ENCODE peak calls at places on chromosomes 16 and 17, in seven cellular contexts. One of them, this sample, is unnamed.

GRCh38 chr16:74868501-74868900 is 93.9 kb upstream of the FA2H start:
- DNase-seq in colonic mucosa: no peak
- DNase-seq in esophagus muscularis mucosa: no peak
- DNase-seq in keratinocyte: no peak
- DNase-seq in Caco-2: peak
- DNase-seq in neural crest cell: no peak
- DNase-seq in lung: no peak
- DNase-seq in this sample: no peak

GRCh38 chr17:64687959-64688358 is 25.9 kb upstream of the SMURF2 start:
- DNase-seq in lung: no peak
- DNase-seq in colonic mucosa: no peak
- DNase-seq in neural crest cell: no peak
- DNase-seq in keratinocyte: no peak
- DNase-seq in esophagus muscularis mucosa: no peak
- DNase-seq in Caco-2: no peak
- DNase-seq in this sample: no peak

GRCh38 chr17:63247706-63248105 is 198.4 kb downstream of the CYB561 start:
- DNase-seq in colonic mucosa: no peak
- DNase-seq in esophagus muscularis mucosa: no peak
- DNase-seq in keratinocyte: no peak
- DNase-seq in lung: no peak
- DNase-seq in Caco-2: no peak
- DNase-seq in neural crest cell: no peak
- DNase-seq in this sample: no peak

GRCh38 chr17:43383826-43384475 is 14.8 kb upstream of the ARL4D start:
- DNase-seq in neural crest cell: no peak
- DNase-seq in esophagus muscularis mucosa: no peak
- DNase-seq in Caco-2: no peak
- DNase-seq in lung: no peak
- DNase-seq in keratinocyte: no peak
- DNase-seq in colonic mucosa: no peak
- DNase-seq in this sample: no peak

GRCh38 chr17:50947844-50948514 is 81.8 kb upstream of the TOB1 start:
- DNase-seq in keratinocyte: no peak
- DNase-seq in colonic mucosa: peak
- DNase-seq in esophagus muscularis mucosa: no peak
- DNase-seq in neural crest cell: no peak
- DNase-seq in lung: peak
- DNase-seq in Caco-2: no peak
- DNase-seq in this sample: no peak

GRCh38 chr17:36183001-36183810 is 6.8 kb upstream of the TBC1D3B start:
- DNase-seq in Caco-2: peak
- DNase-seq in neural crest cell: peak
- DNase-seq in colonic mucosa: peak
- DNase-seq in lung: no peak
- DNase-seq in keratinocyte: no peak
- DNase-seq in esophagus muscularis mucosa: no peak
- DNase-seq in this sample: peak

GRCh38 chr17:50763716-50764450 is 3.4 kb downstream of the ANKRD40CL start:
- DNase-seq in colonic mucosa: peak
- DNase-seq in Caco-2: peak
- DNase-seq in keratinocyte: no peak
- DNase-seq in neural crest cell: no peak
- DNase-seq in lung: no peak
- DNase-seq in esophagus muscularis mucosa: peak
- DNase-seq in this sample: no peak

GRCh38 chr17:29042679-29043538 is at the start of gene PIPOX:
- DNase-seq in colonic mucosa: no peak
- DNase-seq in esophagus muscularis mucosa: no peak
- DNase-seq in lung: peak
- DNase-seq in neural crest cell: no peak
- DNase-seq in keratinocyte: no peak
- DNase-seq in Caco-2: no peak
- DNase-seq in this sample: peak

GRCh38 chr16:31130336-31130812 is 5.2 kb downstream of the PRSS8 start:
- DNase-seq in esophagus muscularis mucosa: no peak
- DNase-seq in lung: no peak
- DNase-seq in neural crest cell: no peak
- DNase-seq in Caco-2: no peak
- DNase-seq in colonic mucosa: no peak
- DNase-seq in keratinocyte: no peak
- DNase-seq in this sample: no peak

GRCh38 chr16:88195021-88195581 is 187.7 kb upstream of the ZNF469 start:
- DNase-seq in esophagus muscularis mucosa: peak
- DNase-seq in Caco-2: no peak
- DNase-seq in colonic mucosa: no peak
- DNase-seq in lung: no peak
- DNase-seq in neural crest cell: no peak
- DNase-seq in keratinocyte: no peak
- DNase-seq in this sample: no peak

GRCh38 chr16:28990375-28991040 is 5.7 kb downstream of the LAT start:
- DNase-seq in neural crest cell: no peak
- DNase-seq in esophagus muscularis mucosa: no peak
- DNase-seq in keratinocyte: no peak
- DNase-seq in colonic mucosa: no peak
- DNase-seq in Caco-2: no peak
- DNase-seq in lung: no peak
- DNase-seq in this sample: no peak

GRCh38 chr17:82287849-82288601 is 14.5 kb upstream of the CSNK1D start:
- DNase-seq in Caco-2: peak
- DNase-seq in lung: peak
- DNase-seq in esophagus muscularis mucosa: peak
- DNase-seq in colonic mucosa: peak
- DNase-seq in neural crest cell: no peak
- DNase-seq in keratinocyte: no peak
- DNase-seq in this sample: no peak

GRCh38 chr16:84374160-84374489 is 5.8 kb downstream of the ATP2C2 start:
- DNase-seq in colonic mucosa: no peak
- DNase-seq in lung: no peak
- DNase-seq in esophagus muscularis mucosa: no peak
- DNase-seq in neural crest cell: no peak
- DNase-seq in Caco-2: no peak
- DNase-seq in keratinocyte: no peak
- DNase-seq in this sample: no peak
- TF ChIP-seq CTCF in colonic mucosa: no peak
- TF ChIP-seq CTCF in lung: no peak
- TF ChIP-seq CTCF in esophagus muscularis mucosa: no peak
- TF ChIP-seq CTCF in neural crest cell: no peak
- TF ChIP-seq CTCF in Caco-2: no peak
- TF ChIP-seq CTCF in keratinocyte: no peak
- TF ChIP-seq CTCF in this sample: no peak

GRCh38 chr17:10290046-10290445 is 82.8 kb downstream of the MYH13 start:
- DNase-seq in neural crest cell: no peak
- DNase-seq in colonic mucosa: no peak
- DNase-seq in esophagus muscularis mucosa: no peak
- DNase-seq in lung: no peak
- DNase-seq in Caco-2: no peak
- DNase-seq in keratinocyte: no peak
- DNase-seq in this sample: no peak

GRCh38 chr17:10292057-10292931 is 80.5 kb downstream of the MYH13 start:
- DNase-seq in neural crest cell: no peak
- DNase-seq in Caco-2: no peak
- DNase-seq in esophagus muscularis mucosa: no peak
- DNase-seq in lung: no peak
- DNase-seq in colonic mucosa: no peak
- DNase-seq in keratinocyte: peak
- DNase-seq in this sample: peak

GRCh38 chr17:10297691-10298090 is 75.1 kb downstream of the MYH13 start:
- DNase-seq in esophagus muscularis mucosa: no peak
- DNase-seq in Caco-2: no peak
- DNase-seq in keratinocyte: no peak
- DNase-seq in colonic mucosa: no peak
- DNase-seq in lung: no peak
- DNase-seq in neural crest cell: no peak
- DNase-seq in this sample: no peak

GRCh38 chr17:10294162-10294561 is 78.6 kb downstream of the MYH13 start:
- DNase-seq in esophagus muscularis mucosa: no peak
- DNase-seq in neural crest cell: no peak
- DNase-seq in Caco-2: no peak
- DNase-seq in colonic mucosa: no peak
- DNase-seq in lung: no peak
- DNase-seq in keratinocyte: no peak
- DNase-seq in this sample: peak

DNA sequence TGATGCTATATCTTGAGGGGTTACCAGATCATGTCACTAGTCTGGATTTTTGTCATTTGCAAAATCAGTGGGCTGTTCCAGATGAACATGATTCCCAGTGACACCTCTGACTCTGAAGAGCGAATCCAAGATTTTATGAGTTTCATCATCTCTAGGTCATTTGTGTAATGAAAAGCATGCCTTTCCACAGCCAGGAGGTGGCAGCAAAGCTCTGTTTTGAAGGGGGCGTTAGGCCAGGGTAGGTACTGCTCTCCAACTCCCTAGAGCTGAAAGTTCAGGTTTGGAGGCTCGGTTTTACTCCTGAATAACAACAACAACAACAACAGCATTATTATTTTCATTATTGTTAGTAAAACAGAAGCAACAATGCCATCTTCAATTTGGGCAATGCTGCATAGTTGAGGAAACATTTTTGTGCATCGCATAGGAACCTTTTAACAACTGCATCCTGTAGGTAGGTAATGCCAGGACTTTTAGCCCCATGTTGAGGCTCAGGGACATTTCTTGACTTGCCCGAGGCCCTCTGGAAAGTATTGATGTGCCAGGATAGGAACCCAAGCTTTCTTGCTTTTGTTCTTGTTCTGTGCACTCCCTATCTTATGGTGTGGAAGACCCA is 77.0 kb downstream of the MYH13 start:
- DNase-seq in neural crest cell: peak
- DNase-seq in lung: peak
- DNase-seq in colonic mucosa: peak
- DNase-seq in esophagus muscularis mucosa: no peak
- DNase-seq in keratinocyte: peak
- DNase-seq in Caco-2: peak
- DNase-seq in this sample: peak
- TF ChIP-seq CTCF in neural crest cell: peak
- TF ChIP-seq CTCF in lung: peak
- TF ChIP-seq CTCF in colonic mucosa: peak
- TF ChIP-seq CTCF in esophagus muscularis mucosa: peak
- TF ChIP-seq CTCF in keratinocyte: peak
- TF ChIP-seq CTCF in Caco-2: no peak
- TF ChIP-seq CTCF in this sample: peak

GRCh38 chr17:2420131-2420530 is 19.3 kb upstream of the MNT start:
- DNase-seq in esophagus muscularis mucosa: no peak
- DNase-seq in keratinocyte: no peak
- DNase-seq in Caco-2: no peak
- DNase-seq in lung: no peak
- DNase-seq in colonic mucosa: no peak
- DNase-seq in neural crest cell: no peak
- DNase-seq in this sample: no peak

GRCh38 chr17:2418572-2418971 is 17.7 kb upstream of the MNT start:
- DNase-seq in neural crest cell: no peak
- DNase-seq in Caco-2: no peak
- DNase-seq in keratinocyte: no peak
- DNase-seq in esophagus muscularis mucosa: no peak
- DNase-seq in lung: no peak
- DNase-seq in colonic mucosa: no peak
- DNase-seq in this sample: no peak

GRCh38 chr17:2419526-2419925 is 18.7 kb upstream of the MNT start:
- DNase-seq in colonic mucosa: no peak
- DNase-seq in lung: no peak
- DNase-seq in Caco-2: no peak
- DNase-seq in esophagus muscularis mucosa: no peak
- DNase-seq in neural crest cell: no peak
- DNase-seq in keratinocyte: no peak
- DNase-seq in this sample: no peak

GRCh38 chr17:2423271-2423670 is 22.4 kb upstream of the MNT start:
- DNase-seq in esophagus muscularis mucosa: no peak
- DNase-seq in Caco-2: no peak
- DNase-seq in lung: no peak
- DNase-seq in neural crest cell: no peak
- DNase-seq in keratinocyte: no peak
- DNase-seq in colonic mucosa: no peak
- DNase-seq in this sample: no peak

DNA sequence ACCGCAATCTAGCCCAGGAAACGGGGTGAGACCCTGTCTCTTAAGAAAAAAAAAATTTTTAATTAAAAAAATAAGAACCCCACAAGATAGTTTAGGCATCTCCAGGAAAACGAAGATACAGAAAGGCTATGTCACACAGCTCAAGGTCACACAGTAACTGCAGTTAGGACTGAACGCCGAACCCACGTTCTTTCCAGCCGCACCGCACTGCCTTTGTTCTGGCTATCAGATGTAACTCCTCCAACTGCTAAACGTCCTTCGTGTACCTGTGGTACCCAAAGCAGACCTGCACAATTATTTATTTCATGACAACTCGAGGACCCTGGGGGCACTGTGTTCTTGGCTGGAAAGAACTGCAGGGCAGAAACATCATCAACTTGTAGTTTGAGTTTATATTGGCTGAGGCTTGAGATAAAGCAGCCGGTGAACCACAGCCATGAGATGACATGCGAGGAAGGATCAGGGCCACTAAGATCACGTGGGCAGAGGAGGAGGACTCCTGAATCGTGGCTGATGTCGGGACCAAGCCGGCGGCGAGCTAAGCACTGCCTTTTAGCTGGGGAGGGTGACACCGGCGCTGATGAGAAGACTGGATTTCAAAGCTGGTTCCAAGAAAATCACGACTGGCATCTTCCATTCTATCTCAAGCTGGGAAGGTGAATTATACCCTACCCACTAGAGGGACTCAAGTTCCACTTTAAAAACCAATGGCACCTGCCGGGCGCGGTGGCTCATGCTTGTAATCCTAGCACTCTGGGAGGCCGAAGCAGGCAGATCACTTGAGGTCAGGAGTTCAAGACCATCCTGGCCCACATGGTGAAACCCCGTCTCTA is 20.7 kb upstream of the MNT start:
- DNase-seq in lung: no peak
- DNase-seq in esophagus muscularis mucosa: no peak
- DNase-seq in keratinocyte: no peak
- DNase-seq in Caco-2: peak
- DNase-seq in neural crest cell: no peak
- DNase-seq in colonic mucosa: no peak
- DNase-seq in this sample: no peak
- TF ChIP-seq CTCF in lung: no peak
- TF ChIP-seq CTCF in esophagus muscularis mucosa: peak
- TF ChIP-seq CTCF in keratinocyte: no peak
- TF ChIP-seq CTCF in Caco-2: peak
- TF ChIP-seq CTCF in neural crest cell: peak
- TF ChIP-seq CTCF in colonic mucosa: no peak
- TF ChIP-seq CTCF in this sample: no peak

GRCh38 chr16:63312343-63312742 is 1276.1 kb upstream of the CDH8 start:
- DNase-seq in Caco-2: no peak
- DNase-seq in neural crest cell: no peak
- DNase-seq in lung: no peak
- DNase-seq in esophagus muscularis mucosa: no peak
- DNase-seq in keratinocyte: no peak
- DNase-seq in colonic mucosa: no peak
- DNase-seq in this sample: no peak

GRCh38 chr16:63311313-63311712 is 1275.1 kb upstream of the CDH8 start:
- DNase-seq in keratinocyte: no peak
- DNase-seq in esophagus muscularis mucosa: no peak
- DNase-seq in lung: no peak
- DNase-seq in Caco-2: no peak
- DNase-seq in neural crest cell: no peak
- DNase-seq in colonic mucosa: no peak
- DNase-seq in this sample: no peak

DNA sequence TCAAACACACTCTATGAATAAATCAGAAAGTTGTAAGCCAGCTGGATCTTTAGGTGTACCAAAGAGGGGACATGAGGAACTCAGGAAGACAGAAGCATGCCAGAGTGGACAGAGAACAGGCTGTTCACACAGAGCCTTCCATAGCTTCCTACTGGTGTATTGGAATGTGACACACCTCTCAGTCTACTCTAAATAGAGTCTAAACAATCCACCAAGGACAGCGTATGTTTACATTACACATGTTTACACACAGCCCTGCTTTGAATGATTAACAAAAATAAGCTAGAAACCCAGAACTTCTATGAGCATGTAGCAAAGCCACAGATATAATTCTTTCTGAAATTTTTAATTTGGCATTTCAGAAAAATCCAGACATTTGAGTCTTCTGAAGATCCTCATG is 1279.0 kb upstream of the CDH8 start:
- DNase-seq in keratinocyte: no peak
- DNase-seq in esophagus muscularis mucosa: no peak
- DNase-seq in colonic mucosa: no peak
- DNase-seq in lung: no peak
- DNase-seq in neural crest cell: no peak
- DNase-seq in Caco-2: peak
- DNase-seq in this sample: no peak
- TF ChIP-seq CTCF in keratinocyte: no peak
- TF ChIP-seq CTCF in esophagus muscularis mucosa: no peak
- TF ChIP-seq CTCF in colonic mucosa: no peak
- TF ChIP-seq CTCF in lung: no peak
- TF ChIP-seq CTCF in neural crest cell: no peak
- TF ChIP-seq CTCF in Caco-2: no peak
- TF ChIP-seq CTCF in this sample: no peak

This sample was measured in GM10248.